ENCODE peak calls at places on chromosomes 7 and 10, in eight cellular contexts. Z is WERI-Rb-1, Q is AG04449, C is SJSA1, T is GM06990, S is fibroblast of mammary gland, P is pancreas, K is bronchial epithelial cell. A is an unnamed sample.

GRCh38 chr7:80736371-80736770 is 97.9 kb downstream of the CD36 start:
- DNase-seq in Z (no peak), Q (no peak), C (no peak), T (no peak), S (peak; percentile 22), P (no peak), K (peak; percentile 54), A (no peak)

GRCh38 chr7:23742051-23742450 is 32.0 kb downstream of the STK31 start:
- DNase-seq in Z (no peak), Q (no peak), C (no peak), T (no peak), S (no peak), P (no peak), K (peak; percentile 55), A (no peak)

GRCh38 chr10:101841826-101842225 is 1.8 kb downstream of the KCNIP2 start:
- DNase-seq in Z (no peak), Q (no peak), C (no peak), T (no peak), S (no peak), P (no peak), K (no peak), A (no peak)

GRCh38 chr10:76034236-76035009 is 603.0 kb downstream of the LRMDA start:
- DNase-seq in Z (peak; percentile 67), Q (no peak), C (no peak), T (no peak), S (no peak), P (no peak), K (no peak), A (no peak)

GRCh38 chr10:86862786-86863185 is 94.6 kb downstream of the MMRN2 start:
- DNase-seq in Z (no peak), Q (no peak), C (no peak), T (no peak), S (no peak), P (no peak), K (no peak), A (no peak)

GRCh38 chr7:137146552-137146961 is 197.0 kb downstream of the PTN start:
- DNase-seq in Z (no peak), Q (peak; percentile 72), C (peak; percentile 87), T (no peak), S (peak; percentile 56), P (no peak), K (no peak), A (no peak)

GRCh38 chr10:43060291-43060690 is 16.6 kb upstream of the RET start:
- DNase-seq in Z (no peak), Q (no peak), C (no peak), T (no peak), S (no peak), P (peak; percentile 50), K (no peak), A (no peak)

GRCh38 chr10:92914478-92915066 is 66.3 kb downstream of the EXOC6 start:
- DNase-seq in Z (peak; percentile 83), Q (peak; percentile 7), C (peak; percentile 62), T (peak; percentile 16), S (peak; percentile 54), P (no peak), K (peak; percentile 56), A (peak; percentile 47)

GRCh38 chr10:15211464-15211979 is 43.0 kb upstream of the NMT2 start:
- DNase-seq in Z (no peak), Q (peak; percentile 67), C (peak; percentile 76), T (no peak), S (peak; percentile 89), P (no peak), K (peak; percentile 64), A (no peak)

GRCh38 chr7:35555386-35555785 is 139.5 kb downstream of the HERPUD2 start:
- DNase-seq in Z (no peak), Q (no peak), C (no peak), T (no peak), S (no peak), P (no peak), K (peak; percentile 77), A (no peak)

GRCh38 chr10:79094412-79095175 is 25.8 kb downstream of the ZMIZ1 start:
- DNase-seq in Z (no peak), Q (no peak), C (no peak), T (no peak), S (no peak), P (no peak), K (no peak), A (no peak)

GRCh38 chr7:43872401-43873165 is 3.3 kb upstream of the MRPS24 start:
- DNase-seq in Z (no peak), Q (no peak), C (peak; percentile 59), T (no peak), S (peak; percentile 96), P (no peak), K (peak; percentile 82), A (no peak)

GRCh38 chr10:58971806-58972491 is 204.5 kb upstream of the PHYHIPL start:
- DNase-seq in Z (no peak), Q (no peak), C (no peak), T (no peak), S (no peak), P (no peak), K (no peak), A (no peak)

GRCh38 chr7:149595541-149595940 is 97.9 kb upstream of the ZNF746 start:
- DNase-seq in Z (no peak), Q (no peak), C (no peak), T (no peak), S (no peak), P (no peak), K (no peak), A (no peak)

GRCh38 chr10:103397191-103397825 is 882 bp downstream of the PDCD11 start:
- DNase-seq in Z (no peak), Q (no peak), C (no peak), T (no peak), S (peak; percentile 8), P (no peak), K (peak; percentile 10), A (no peak)

GRCh38 chr7:117202511-117202910 is 120.3 kb downstream of the WNT2 start:
- DNase-seq in Z (no peak), Q (no peak), C (no peak), T (no peak), S (peak; percentile 61), P (no peak), K (peak; percentile 29), A (no peak)

GRCh38 chr10:91635401-91636400 is 2.8 kb upstream of the PPP1R3C start:
- DNase-seq in Z (peak; percentile 62), Q (no peak), C (peak; percentile 74), T (no peak), S (peak; percentile 86), P (no peak), K (peak; percentile 78), A (peak; percentile 63)

GRCh38 chr7:132472463-132473120 is 103.7 kb downstream of the PLXNA4 start:
- DNase-seq in Z (no peak), Q (peak; percentile 21), C (no peak), T (no peak), S (peak; percentile 75), P (no peak), K (peak; percentile 8), A (no peak)

GRCh38 chr7:90777075-90777864 is 181.1 kb downstream of the CDK14 start:
- DNase-seq in Z (no peak), Q (no peak), C (no peak), T (no peak), S (peak; percentile 13), P (no peak), K (no peak), A (no peak)
- H3K4me3 ChIP-seq in Z (no peak overlapping the region), Q (no peak overlapping the region), C (no peak overlapping the region), T (peak overlapping the region; percentile 0), S (no peak overlapping the region), P (no peak overlapping the region), K (no peak overlapping the region), A (no peak overlapping the region)

DNA sequence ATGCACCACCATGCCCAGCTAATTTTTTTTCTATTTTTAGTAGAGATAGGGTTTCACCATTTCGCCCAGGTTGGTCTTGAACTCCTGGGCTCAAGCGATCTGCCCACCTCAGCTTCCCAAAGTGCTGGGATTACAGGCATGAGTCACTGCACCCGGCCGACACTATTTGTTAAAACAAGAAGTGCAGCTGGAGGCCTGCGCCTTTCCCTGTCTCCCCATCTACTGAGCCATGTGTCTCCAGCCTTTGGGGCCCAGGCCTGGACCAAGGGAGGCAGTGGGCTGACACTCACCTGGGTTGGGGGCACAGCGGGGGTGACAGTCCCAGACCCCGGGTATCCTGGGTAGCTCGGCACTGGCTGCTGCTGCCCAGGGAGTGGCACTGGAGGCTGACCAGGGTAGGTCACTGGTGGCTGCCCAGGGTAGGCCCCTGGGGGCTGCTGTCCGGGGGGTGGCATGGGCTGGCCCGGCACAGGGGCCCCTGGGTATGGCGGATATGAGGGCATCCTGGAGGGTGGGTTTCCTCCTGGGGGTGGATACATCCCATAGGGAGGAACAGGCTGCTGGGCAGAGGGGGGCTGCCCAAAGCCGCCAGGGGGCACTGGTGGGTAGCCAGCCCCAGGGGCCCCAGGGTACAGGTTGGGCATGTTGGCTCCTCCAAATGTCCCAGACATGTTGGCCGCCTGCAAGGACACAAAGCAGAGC is 36.3 kb downstream of the PLAC9 start:
- DNase-seq in Z (no peak), Q (no peak), C (no peak), T (peak; percentile 43), S (no peak), P (peak; percentile 79), K (no peak), A (no peak)
- H3K4me3 ChIP-seq in Z (no peak overlapping the region), Q (no peak overlapping the region), C (no peak overlapping the region), T (no peak overlapping the region), S (no peak overlapping the region), P (no peak overlapping the region), K (no peak overlapping the region), A (no peak overlapping the region)

GRCh38 chr7:158432369-158433270 is 155.0 kb downstream of the PTPRN2 start:
- DNase-seq in Z (peak; percentile 22), Q (no peak), C (peak; percentile 68), T (no peak), S (peak; percentile 77), P (no peak), K (peak; percentile 99), A (no peak)
- H3K4me3 ChIP-seq in Z (no peak overlapping the region), Q (no peak overlapping the region), C (no peak overlapping the region), T (no peak overlapping the region), S (no peak overlapping the region), P (no peak overlapping the region), K (no peak overlapping the region), A (no peak overlapping the region)

GRCh38 chr10:77545585-77545984 is 92.0 kb downstream of the KCNMA1 start:
- DNase-seq in Z (no peak), Q (no peak), C (no peak), T (no peak), S (no peak), P (no peak), K (no peak), A (no peak)
- H3K4me3 ChIP-seq in Z (no peak overlapping the region), Q (no peak overlapping the region), C (no peak overlapping the region), T (no peak overlapping the region), S (no peak overlapping the region), P (no peak overlapping the region), K (no peak overlapping the region), A (no peak overlapping the region)

DNA sequence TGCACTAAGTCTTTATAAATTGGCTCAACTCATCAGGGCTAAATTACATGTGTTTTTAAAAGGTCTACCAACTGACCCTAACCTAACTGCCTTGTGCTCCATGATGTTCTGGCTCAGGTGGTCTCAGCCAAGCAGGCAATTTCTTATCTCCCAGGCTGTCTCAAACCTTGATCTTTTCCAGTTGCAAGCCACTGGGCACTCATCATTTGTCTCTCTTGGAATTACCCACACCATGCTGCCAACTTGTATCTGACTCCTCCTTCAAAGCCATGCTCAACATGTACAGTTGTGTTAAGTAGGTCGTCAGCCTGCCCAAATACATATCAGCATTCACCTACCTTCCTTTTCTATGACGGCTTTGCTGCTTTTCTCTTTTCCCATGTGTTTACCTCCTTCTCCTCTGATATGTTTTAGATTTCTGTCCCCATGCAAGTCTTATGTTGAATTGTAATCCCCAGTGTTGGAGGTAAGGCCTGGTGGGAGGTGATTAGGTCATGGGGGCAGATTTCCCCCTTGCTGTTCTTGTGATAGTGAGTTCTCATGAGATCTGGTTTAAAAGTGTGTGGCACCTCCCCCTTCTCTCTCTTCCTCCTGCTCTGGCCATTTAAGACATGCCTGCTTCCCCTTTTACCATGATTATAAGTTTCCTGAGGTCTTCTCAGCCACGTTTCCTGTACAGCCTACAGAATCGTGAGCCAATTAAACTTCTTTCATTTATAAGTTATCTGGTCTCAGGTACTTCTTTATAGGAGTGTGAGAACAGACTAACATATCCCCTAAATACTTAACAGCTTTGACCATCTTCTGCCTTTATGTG is 130.0 kb downstream of the ELAPOR2 start:
- DNase-seq in Z (no peak), Q (no peak), C (no peak), T (no peak), S (no peak), P (no peak), K (no peak), A (no peak)
- H3K4me3 ChIP-seq in Z (no peak overlapping the region), Q (no peak overlapping the region), C (no peak overlapping the region), T (no peak overlapping the region), S (no peak overlapping the region), P (no peak overlapping the region), K (no peak overlapping the region), A (no peak overlapping the region)

A was measured in Jurkat, Clone E6-1.